ENCODE peak calls at places on chromosomes 6 and 20, in nine cellular contexts. A is omental fat pad, F is fibroblast of the aortic adventitia, C is kidney epithelial cell, K is foreskin fibroblast, D is nephron progenitor cell, X is GM20000, L is fibroblast of mammary gland, T is AG04449. S is an unnamed sample.
A peak's percentile ranks its signal among the peaks of the same experiment; 100 is the strongest.

GRCh38 chr6:160831751-160832150 is 129.7 kb downstream of the PLG start:
- DNase-seq in T (no peak), K (no peak), X (no peak), C (no peak), F (no peak), A (no peak), L (no peak), D (peak; percentile 4), S (no peak)

GRCh38 chr6:105051941-105052471 is 95.1 kb downstream of the LIN28B start:
- DNase-seq in X (no peak), T (no peak), L (peak; percentile 30), A (no peak), D (no peak), C (no peak), K (peak; percentile 71), F (peak; percentile 26), S (no peak)

GRCh38 chr6:89379281-89379680 is 26.8 kb upstream of the UBE2J1 start:
- DNase-seq in F (no peak), D (no peak), L (no peak), C (no peak), X (no peak), T (no peak), A (no peak), K (no peak), S (no peak)

GRCh38 chr6:119350202-119351004 is 842 bp upstream of the MAN1A1 start:
- DNase-seq in K (peak; percentile 77), T (peak; percentile 14), A (no peak), L (peak; percentile 83), F (peak; percentile 85), X (peak; percentile 60), C (no peak), D (no peak), S (no peak)

GRCh38 chr6:19297880-19298279 is 539.3 kb upstream of the ID4 start:
- DNase-seq in F (no peak), A (no peak), T (no peak), C (no peak), L (no peak), K (no peak), D (no peak), X (no peak), S (no peak)

GRCh38 chr20:8265588-8265987 is 133.5 kb downstream of the PLCB1 start:
- DNase-seq in X (no peak), F (no peak), D (no peak), K (no peak), A (no peak), T (no peak), C (no peak), L (no peak), S (no peak)

GRCh38 chr6:134363323-134364039 is 45.6 kb upstream of the SGK1 start:
- DNase-seq in K (peak; percentile 90), F (peak; percentile 76), L (peak; percentile 94), A (no peak), D (no peak), T (no peak), X (no peak), C (no peak), S (no peak)

GRCh38 chr6:152371775-152372174 is 265.4 kb downstream of the SYNE1 start:
- DNase-seq in C (no peak), K (no peak), X (no peak), L (no peak), D (no peak), A (no peak), T (no peak), F (no peak), S (no peak)

GRCh38 chr6:37021356-37022129 is 16.1 kb downstream of the FGD2 start:
- DNase-seq in A (no peak), D (no peak), T (no peak), L (peak; percentile 56), F (peak; percentile 62), C (no peak), K (peak; percentile 75), X (no peak), S (no peak)

GRCh38 chr6:129903082-129903481 is 42.0 kb upstream of the TMEM244 start:
- DNase-seq in C (no peak), T (no peak), L (no peak), X (peak; percentile 5), D (no peak), A (no peak), F (peak; percentile 5), K (no peak), S (no peak)

GRCh38 chr6:62286470-62286843 is 432 bp upstream of the KHDRBS2 start:
- DNase-seq in D (no peak), C (no peak), F (no peak), L (no peak), K (no peak), T (no peak), A (no peak), X (no peak), S (no peak)

GRCh38 chr6:115545410-115545986 is 515.2 kb downstream of the FRK start:
- DNase-seq in A (no peak), K (no peak), D (peak; percentile 40), C (no peak), F (no peak), X (no peak), L (no peak), T (no peak), S (no peak)

GRCh38 chr6:31663961-31664789 is 622 bp downstream of the GPANK1 start:
- DNase-seq in T (no peak), A (no peak), D (no peak), C (no peak), K (peak; percentile 87), X (no peak), L (peak; percentile 86), F (peak; percentile 71), S (no peak)

GRCh38 chr6:138287144-138287955 is 69.1 kb upstream of the PBOV1 start:
- DNase-seq in D (peak; percentile 32), A (no peak), L (peak; percentile 12), X (peak; percentile 69), C (no peak), T (no peak), F (peak; percentile 51), K (peak; percentile 47), S (peak; percentile 50)

GRCh38 chr6:163302747-163303146 is 111.8 kb upstream of the QKI start:
- DNase-seq in T (no peak), A (no peak), C (no peak), K (no peak), L (no peak), D (no peak), X (no peak), F (no peak), S (no peak)

GRCh38 chr6:44253307-44254101 is 3.8 kb downstream of the SLC35B2 start:
- DNase-seq in L (peak; percentile 49), C (no peak), A (no peak), D (peak; percentile 59), T (no peak), K (peak; percentile 64), F (no peak), X (no peak), S (no peak)

GRCh38 chr20:13158339-13158738 is 62.7 kb upstream of the ISM1 start:
- DNase-seq in A (no peak), K (no peak), D (no peak), F (peak; percentile 33), L (no peak), C (no peak), X (no peak), T (no peak), S (no peak)

GRCh38 chr6:14275493-14275851 is 157.9 kb downstream of the CD83 start:
- DNase-seq in D (no peak), A (no peak), X (no peak), K (peak; percentile 46), C (no peak), L (no peak), T (no peak), F (peak; percentile 77), S (no peak)

GRCh38 chr6:126182650-126183311 is 157.1 kb upstream of the CENPW start:
- DNase-seq in A (no peak), F (peak; percentile 53), X (no peak), T (no peak), K (peak; percentile 45), C (peak; percentile 45), L (peak; percentile 49), D (no peak), S (no peak)
- TF ChIP-seq CTCF in A (no peak), F (no peak), X (no peak), T (no peak), K (no peak), C (no peak), L (no peak), D (no peak), S (no peak)

GRCh38 chr6:53794720-53795253 is at the start of gene LRRC1:
- DNase-seq in A (peak; percentile 76), T (no peak), K (peak; percentile 97), F (peak; percentile 86), D (peak; percentile 98), L (peak; percentile 81), C (no peak), X (peak; percentile 91), S (peak; percentile 94)
- TF ChIP-seq CTCF in A (no peak), T (no peak), K (no peak), F (no peak), D (no peak), L (no peak), C (no peak), X (no peak), S (no peak)

GRCh38 chr20:10478205-10478604 is 43.1 kb downstream of the SLX4IP start:
- DNase-seq in D (no peak), C (no peak), A (no peak), L (no peak), F (no peak), K (no peak), X (peak; percentile 26), T (no peak), S (no peak)

GRCh38 chr20:10476319-10476724 is 41.2 kb downstream of the SLX4IP start:
- DNase-seq in T (no peak), X (peak; percentile 39), A (no peak), K (peak; percentile 64), F (peak; percentile 27), C (no peak), D (no peak), L (peak; percentile 16), S (no peak)

GRCh38 chr20:10475225-10475624 is 40.1 kb downstream of the SLX4IP start:
- DNase-seq in A (no peak), C (no peak), K (no peak), X (no peak), D (no peak), L (peak; percentile 9), T (no peak), F (no peak), S (no peak)

GRCh38 chr20:10481671-10482070 is 46.6 kb downstream of the SLX4IP start:
- DNase-seq in T (no peak), C (no peak), F (no peak), X (no peak), A (no peak), K (no peak), D (no peak), L (no peak), S (no peak)

DNA sequence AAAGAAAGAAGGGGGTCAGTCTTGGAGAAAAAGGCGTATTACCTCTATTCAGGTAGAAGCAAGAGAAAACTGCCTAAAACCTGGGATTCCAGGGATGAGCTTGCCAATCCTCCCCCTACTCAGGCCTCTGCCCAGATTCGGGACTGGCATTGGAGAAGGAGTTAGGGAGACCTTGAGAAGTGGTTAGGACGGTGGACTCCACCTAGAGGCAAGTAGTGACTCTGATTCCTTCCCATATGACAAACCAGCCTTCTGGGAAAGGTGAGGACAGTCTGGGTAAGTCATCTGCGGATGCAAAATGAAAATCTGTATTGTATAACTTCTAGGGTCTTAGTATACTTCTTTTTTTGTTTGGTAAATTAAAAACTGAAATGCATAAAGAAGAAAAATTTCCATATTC is 43.8 kb downstream of the SLX4IP start:
- DNase-seq in C (no peak), F (no peak), T (no peak), L (no peak), D (no peak), K (no peak), A (no peak), X (no peak), S (no peak)
- TF ChIP-seq CTCF in C (no peak), F (no peak), T (no peak), L (no peak), D (no peak), K (no peak), A (no peak), X (no peak), S (no peak)

GRCh38 chr20:884983-885952 is 30.9 kb downstream of the ANGPT4 start:
- DNase-seq in D (peak; percentile 72), C (no peak), F (peak; percentile 34), X (no peak), L (peak; percentile 9), A (no peak), T (no peak), K (peak; percentile 50), S (no peak)
- TF ChIP-seq CTCF in D (peak; percentile 16), C (no peak), F (no peak), X (no peak), L (no peak), A (no peak), T (no peak), K (no peak), S (no peak)